ENCODE peak calls at places on chromosome 19, in nine cellular contexts. W, O, H, S, R, N, A, E and I are unnamed samples.

GRCh38 chr19:18091217-18091608 is 4.5 kb upstream of the IL12RB1 start:
- DNase-seq in E (no peak), A (no peak), S (no peak), H (no peak), O (no peak), R (peak), W (no peak), N (no peak), I (no peak)

GRCh38 chr19:1445185-1445931 is 4.6 kb upstream of the APC2 start:
- DNase-seq in H (peak), N (peak), W (peak), E (peak), A (peak), O (peak), S (peak), R (peak), I (no peak)

GRCh38 chr19:58346961-58347929 is 6.0 kb downstream of the A1BG start:
- DNase-seq in W (peak), R (peak), A (peak), S (peak), N (peak), O (peak), H (peak), E (peak), I (no peak)

GRCh38 chr19:16326401-16327130 is 1.9 kb downstream of the KLF2 start:
- DNase-seq in W (no peak), R (peak), H (no peak), O (peak), E (no peak), N (peak), S (no peak), A (peak), I (no peak)

GRCh38 chr19:37928527-37929286 is 21.7 kb downstream of the SIPA1L3 start:
- DNase-seq in S (no peak), W (no peak), N (no peak), O (no peak), A (peak), H (no peak), R (no peak), E (no peak), I (no peak)

GRCh38 chr19:10408511-10409291 is 5.4 kb upstream of the CDC37 start:
- DNase-seq in E (no peak), W (no peak), R (peak), O (no peak), H (no peak), A (no peak), N (no peak), S (no peak), I (no peak)

GRCh38 chr19:42386974-42387707 is 3.0 kb downstream of the CNFN start:
- DNase-seq in A (peak), N (peak), W (peak), S (peak), H (peak), O (no peak), R (peak), E (peak), I (no peak)

GRCh38 chr19:928471-929259 is 2.8 kb downstream of the ARID3A start:
- DNase-seq in H (no peak), A (peak), W (no peak), N (no peak), S (no peak), E (no peak), R (no peak), O (no peak), I (no peak)

GRCh38 chr19:6424190-6424938 is at the start of gene KHSRP:
- DNase-seq in O (peak), S (peak), W (no peak), H (peak), A (no peak), E (peak), N (peak), R (peak), I (no peak)

GRCh38 chr19:55467236-55468053 is 2.9 kb upstream of the C19orf85 start:
- DNase-seq in R (peak), N (peak), E (peak), S (peak), O (peak), H (no peak), W (no peak), A (peak), I (no peak)